ENCODE peak calls at places on chromosomes 13 and 19, in ten cellular contexts. B, U, M, O, F, W, I, C, H and X are unnamed samples.

GRCh38 chr19:7927605-7928333 is 1.8 kb upstream of the CTXN1 start:
- DNase-seq in I (no peak), O (no peak), B (no peak), M (no peak), H (no peak), U (no peak), W (no peak), C (no peak), F (no peak), X (no peak)

GRCh38 chr19:58279042-58279924 is 528 bp downstream of the ZNF8 start:
- DNase-seq in O (no peak), F (peak), I (peak), U (peak), B (peak), W (peak), C (peak), H (no peak), M (peak), X (peak)

GRCh38 chr13:30857018-30857417 is 49.1 kb upstream of the MEDAG start:
- DNase-seq in I (no peak), B (no peak), U (no peak), W (no peak), O (no peak), F (no peak), M (no peak), C (no peak), H (no peak), X (no peak)

GRCh38 chr19:18606281-18607221 is at the start of gene CRLF1:
- DNase-seq in W (no peak), M (no peak), F (no peak), C (no peak), I (no peak), H (no peak), O (no peak), B (no peak), U (no peak), X (no peak)

GRCh38 chr19:27890696-27891095 is 1322.3 kb downstream of the UQCRFS1 start:
- DNase-seq in I (no peak), H (no peak), U (no peak), W (no peak), B (no peak), C (no peak), M (no peak), F (no peak), O (no peak), X (no peak)

GRCh38 chr19:44722131-44723121 is 23.5 kb downstream of the CEACAM16 start:
- DNase-seq in F (peak), M (no peak), B (no peak), C (no peak), O (no peak), U (no peak), W (no peak), I (no peak), H (no peak), X (no peak)

GRCh38 chr19:44608391-44608821 is 5.0 kb upstream of the IGSF23 start:
- DNase-seq in I (no peak), B (no peak), F (no peak), H (no peak), W (no peak), O (no peak), U (peak), C (no peak), M (no peak), X (peak)

GRCh38 chr13:44574466-44574855 is 1.7 kb downstream of the TSC22D1 start:
- DNase-seq in M (no peak), C (no peak), B (no peak), H (no peak), U (peak), O (no peak), F (no peak), I (no peak), W (no peak), X (no peak)